ENCODE peak calls at places on chromosomes 4 and X, in five cellular contexts. P is ovary, M is body of pancreas, Z is HepG2, A is HCT116. E is an unnamed sample.

GRCh38 chr4:177375971-177376370 is 66.3 kb downstream of the AGA start:
- DNase-seq in A (no peak), Z (no peak), P (no peak), M (no peak), E (no peak)

GRCh38 chr4:157912212-157912611 is 260.6 kb downstream of the GASK1B start:
- DNase-seq in Z (no peak), P (no peak), M (no peak), A (no peak), E (no peak)

GRCh38 chr4:114911141-114911540 is 202.3 kb downstream of the NDST4 start:
- DNase-seq in Z (no peak), P (no peak), M (no peak), A (no peak), E (no peak)

GRCh38 chr4:182918791-182919302 is 1.7 kb upstream of the DCTD start:
- DNase-seq in A (no peak), P (no peak), M (no peak), Z (no peak), E (no peak)

GRCh38 chrX:66164470-66164869 is 423 bp downstream of the HEPH start:
- DNase-seq in P (no peak), A (no peak), Z (no peak), M (no peak), E (no peak)

GRCh38 chr4:24781999-24782745 is 13.2 kb upstream of the SOD3 start:
- DNase-seq in M (no peak), A (no peak), Z (no peak), P (no peak), E (no peak)

GRCh38 chr4:186898367-186898766 is 174.7 kb upstream of the FAT1 start:
- DNase-seq in Z (no peak), P (no peak), M (no peak), A (no peak), E (no peak)

GRCh38 chrX:135257469-135257868 is 5.6 kb downstream of the ETDA start:
- DNase-seq in M (no peak), A (no peak), P (no peak), Z (no peak), E (no peak)

GRCh38 chr4:3714642-3715001 is 51.6 kb upstream of the ADRA2C start:
- DNase-seq in Z (no peak), P (no peak), M (no peak), A (no peak), E (no peak)

GRCh38 chrX:154304901-154305300 is 9.3 kb downstream of the TKTL1 start:
- DNase-seq in Z (no peak), P (no peak), M (no peak), A (no peak), E (no peak)

GRCh38 chrX:149398027-149398426 is 107.1 kb downstream of the IDS start:
- DNase-seq in P (no peak), M (no peak), Z (no peak), A (no peak), E (no peak)

GRCh38 chr4:5039800-5040199 is 11.5 kb upstream of the STK32B start:
- DNase-seq in M (no peak), A (no peak), Z (no peak), P (no peak), E (peak)

GRCh38 chr4:153620352-153620751 is 63.7 kb upstream of the TLR2 start:
- DNase-seq in P (no peak), A (no peak), M (no peak), Z (no peak), E (no peak)

GRCh38 chrX:106249706-106250379 is 81.7 kb downstream of the PWWP3B start:
- DNase-seq in Z (no peak), A (no peak), M (no peak), P (peak), E (no peak)

GRCh38 chr4:2036866-2037265 is 22.3 kb upstream of the NAT8L start:
- DNase-seq in P (no peak), Z (no peak), A (no peak), M (no peak), E (no peak)

GRCh38 chr4:122711893-122712292 is 20.6 kb upstream of the BBS12 start:
- DNase-seq in P (no peak), Z (no peak), A (no peak), M (no peak), E (no peak)

GRCh38 chrX:102976793-102977495 is 39.9 kb downstream of the RAB40AL start:
- DNase-seq in A (peak), P (no peak), Z (no peak), M (peak), E (no peak)

GRCh38 chr4:143156853-143157252 is 27.9 kb upstream of the USP38 start:
- DNase-seq in Z (no peak), P (no peak), M (no peak), A (no peak), E (no peak)

GRCh38 chr4:2837904-2838496 is 5.6 kb upstream of the ADD1 start:
- DNase-seq in P (peak), M (no peak), Z (no peak), A (no peak), E (peak)

GRCh38 chr4:53116959-53117358 is 248.9 kb downstream of the SCFD2 start:
- DNase-seq in Z (no peak), M (no peak), A (no peak), P (no peak), E (no peak)

GRCh38 chr4:107453987-107454386 is 266.0 kb downstream of the PAPSS1 start:
- DNase-seq in A (no peak), Z (no peak), P (no peak), M (no peak), E (no peak)

GRCh38 chr4:160595646-160596045 is 1492.8 kb downstream of the RAPGEF2 start:
- DNase-seq in P (no peak), Z (no peak), A (no peak), M (no peak), E (no peak)

GRCh38 chr4:169282429-169283113 is 11.8 kb upstream of the SH3RF1 start:
- DNase-seq in P (no peak), A (no peak), M (no peak), Z (no peak), E (no peak)

GRCh38 chrX:22404297-22404696 is 131.6 kb downstream of the CBLL2 start:
- DNase-seq in M (no peak), P (no peak), Z (no peak), A (no peak), E (no peak)

GRCh38 chr4:141922224-141922623 is 285.8 kb downstream of the IL15 start:
- DNase-seq in A (no peak), Z (no peak), M (no peak), P (no peak), E (no peak)

GRCh38 chr4:141919648-141920047 is 283.3 kb downstream of the IL15 start:
- DNase-seq in A (no peak), M (no peak), P (no peak), Z (no peak), E (no peak)

GRCh38 chr4:141926414-141926813 is 290.0 kb downstream of the IL15 start:
- DNase-seq in Z (no peak), M (no peak), P (no peak), A (no peak), E (no peak)

GRCh38 chr4:141921293-141921692 is 284.9 kb downstream of the IL15 start:
- DNase-seq in Z (no peak), A (no peak), P (no peak), M (no peak), E (no peak)
- H3K4me3 ChIP-seq in Z (no peak), A (no peak), P (no peak), M (no peak), E (no peak)

GRCh38 chr4:6692379-6692778 is 1.3 kb upstream of the S100P start:
- DNase-seq in P (no peak), M (no peak), A (no peak), Z (no peak), E (no peak)

GRCh38 chr4:6695660-6696581 is 2.2 kb downstream of the S100P start:
- DNase-seq in Z (peak), M (no peak), P (no peak), A (no peak), E (no peak)

GRCh38 chr4:6694177-6694901 is 661 bp downstream of the S100P start:
- DNase-seq in Z (no peak), P (no peak), M (no peak), A (no peak), E (no peak)

GRCh38 chr4:6693274-6694176 is at the start of gene S100P:
- DNase-seq in P (no peak), A (no peak), M (no peak), Z (peak), E (no peak)

DNA sequence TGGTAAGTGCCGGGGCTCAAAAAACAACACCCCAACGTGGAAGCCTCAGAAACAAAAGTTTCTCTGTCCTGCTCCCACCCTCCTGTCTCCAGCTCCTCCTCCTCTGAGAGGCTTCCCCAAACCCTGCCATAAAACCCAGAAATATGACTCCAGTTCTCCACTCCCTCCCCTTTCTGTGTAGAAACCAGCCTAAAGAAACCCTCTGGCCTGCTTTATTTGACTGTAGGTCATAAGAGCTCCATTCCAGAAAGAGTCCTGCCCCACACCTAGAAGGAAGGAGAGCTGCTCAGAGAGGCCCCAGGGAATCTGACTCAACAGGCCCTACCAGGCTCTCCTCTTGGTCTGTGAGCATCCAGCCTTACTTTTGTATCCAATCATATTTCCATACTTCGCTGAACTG is 872 bp upstream of the S100P start:
- DNase-seq in A (no peak), M (no peak), Z (peak), P (no peak), E (no peak)
- TF ChIP-seq POLR2A in A (no peak), M (no peak), Z (no peak), P (no peak), E (no peak)

GRCh38 chr4:137529432-137529831 is 2.9 kb downstream of the PCDH18 start:
- DNase-seq in M (no peak), A (no peak), Z (no peak), P (no peak), E (no peak)

GRCh38 chr4:137532869-137533236 is 559 bp upstream of the PCDH18 start:
- DNase-seq in Z (no peak), P (no peak), A (no peak), M (no peak), E (no peak)

GRCh38 chr4:137531951-137532868 is at the start of gene PCDH18:
- DNase-seq in A (no peak), M (peak), P (peak), Z (no peak), E (peak)

GRCh38 chr4:137531121-137531520 is 1.2 kb downstream of the PCDH18 start:
- DNase-seq in M (no peak), Z (no peak), A (no peak), P (peak), E (no peak)

DNA sequence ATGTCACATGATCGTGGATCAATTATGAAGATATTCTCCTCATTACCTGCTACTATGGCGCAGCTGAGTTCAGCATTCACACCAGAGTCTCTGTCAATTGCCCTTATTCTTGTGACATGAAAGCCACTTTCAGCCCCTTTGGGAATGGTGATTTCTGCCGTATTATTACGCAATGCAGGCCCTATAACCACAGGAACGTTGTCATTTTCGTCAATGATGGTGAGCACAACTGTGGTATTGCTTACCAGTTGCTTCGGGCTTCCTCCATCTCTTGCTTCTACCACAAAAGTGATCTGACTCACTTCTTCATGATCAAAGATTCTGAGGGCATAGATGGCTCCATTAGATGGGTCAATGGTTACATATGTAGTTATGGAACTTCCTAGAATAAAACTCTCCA is 2.1 kb downstream of the PCDH18 start:
- DNase-seq in A (no peak), Z (no peak), P (no peak), M (no peak), E (no peak)
- H3K4me3 ChIP-seq in A (no peak), Z (no peak), P (peak), M (no peak), E (no peak)

DNA sequence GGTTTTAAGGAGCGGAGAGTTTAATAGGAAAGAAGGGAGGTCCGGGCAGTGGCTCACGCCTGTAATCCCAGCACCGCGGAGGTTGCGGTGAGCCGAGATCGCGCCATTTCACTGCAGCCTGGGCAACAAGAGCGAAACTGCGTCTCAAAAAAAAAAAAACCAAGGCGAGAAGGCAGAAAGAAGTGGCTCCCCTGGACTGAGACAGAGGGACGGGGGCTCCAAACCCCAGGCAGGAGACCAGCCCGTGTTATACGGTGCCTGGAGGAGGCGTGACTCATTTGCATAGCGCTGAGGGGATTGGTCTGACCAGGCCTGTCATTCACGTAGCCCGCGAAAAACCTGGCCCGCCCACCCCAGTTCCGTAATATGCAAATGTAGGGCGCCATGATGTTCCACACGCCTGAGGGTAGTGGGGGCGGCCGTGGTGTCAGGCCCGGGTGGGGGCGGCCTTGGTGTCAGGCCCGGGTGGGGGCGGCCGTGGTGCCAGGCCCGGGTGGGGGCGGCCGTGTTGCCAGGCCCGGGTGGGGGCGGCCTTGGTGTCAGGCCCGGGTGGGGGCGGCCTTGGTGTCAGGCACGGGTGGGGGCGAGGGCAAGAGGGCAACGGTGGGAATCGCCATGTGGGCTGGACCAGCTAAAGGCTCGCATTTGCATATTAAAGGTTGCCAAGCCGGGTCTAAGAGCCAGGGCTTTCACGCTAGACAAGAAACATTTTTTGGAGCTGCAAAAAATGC is 2.1 kb downstream of the PLCXD1 start:
- DNase-seq in A (peak), M (peak), Z (no peak), P (peak), E (peak)
- TF ChIP-seq POLR2A in A (no peak), M (peak), Z (no peak), P (no peak), E (no peak)

DNA sequence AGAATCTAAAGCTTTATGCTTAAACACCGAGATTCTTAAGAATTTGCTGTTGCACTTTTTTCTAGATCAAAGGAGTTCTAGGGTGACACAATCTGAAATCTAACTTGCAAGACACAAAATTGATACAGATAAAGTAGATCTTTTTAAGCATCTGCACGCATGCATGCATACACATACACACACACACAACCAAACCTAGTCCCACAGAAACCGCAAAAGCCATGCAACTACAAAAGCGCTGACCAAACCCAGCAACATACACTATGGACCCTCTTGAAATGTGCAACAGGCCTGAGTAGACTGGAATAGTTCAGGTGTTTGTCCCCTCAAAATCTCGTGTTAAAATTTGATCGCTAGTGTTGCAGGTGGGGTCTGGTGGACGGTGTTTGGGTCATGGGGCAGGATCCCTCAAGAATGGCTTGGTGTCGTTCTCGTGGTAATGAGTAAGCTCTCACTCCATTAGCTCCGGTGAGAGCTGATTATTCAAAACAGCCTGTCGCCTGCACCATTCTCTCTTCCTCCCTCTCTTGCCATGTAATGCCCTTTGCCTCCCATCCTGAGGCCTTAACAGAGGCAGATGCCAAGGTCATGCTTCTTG is 52.7 kb downstream of the IRF2 start:
- DNase-seq in P (no peak), A (no peak), Z (no peak), M (no peak), E (no peak)
- H3K4me3 ChIP-seq in P (no peak), A (no peak), Z (no peak), M (no peak), E (no peak)

GRCh38 chr4:109205186-109205585 is 97.3 kb downstream of the COL25A1 start:
- DNase-seq in A (no peak), M (no peak), Z (no peak), P (no peak), E (no peak)

GRCh38 chr4:109199585-109199984 is 102.9 kb downstream of the COL25A1 start:
- DNase-seq in A (no peak), P (no peak), Z (no peak), M (no peak), E (no peak)
- TF ChIP-seq POLR2A in A (no peak), P (no peak), Z (no peak), M (no peak), E (no peak)

DNA sequence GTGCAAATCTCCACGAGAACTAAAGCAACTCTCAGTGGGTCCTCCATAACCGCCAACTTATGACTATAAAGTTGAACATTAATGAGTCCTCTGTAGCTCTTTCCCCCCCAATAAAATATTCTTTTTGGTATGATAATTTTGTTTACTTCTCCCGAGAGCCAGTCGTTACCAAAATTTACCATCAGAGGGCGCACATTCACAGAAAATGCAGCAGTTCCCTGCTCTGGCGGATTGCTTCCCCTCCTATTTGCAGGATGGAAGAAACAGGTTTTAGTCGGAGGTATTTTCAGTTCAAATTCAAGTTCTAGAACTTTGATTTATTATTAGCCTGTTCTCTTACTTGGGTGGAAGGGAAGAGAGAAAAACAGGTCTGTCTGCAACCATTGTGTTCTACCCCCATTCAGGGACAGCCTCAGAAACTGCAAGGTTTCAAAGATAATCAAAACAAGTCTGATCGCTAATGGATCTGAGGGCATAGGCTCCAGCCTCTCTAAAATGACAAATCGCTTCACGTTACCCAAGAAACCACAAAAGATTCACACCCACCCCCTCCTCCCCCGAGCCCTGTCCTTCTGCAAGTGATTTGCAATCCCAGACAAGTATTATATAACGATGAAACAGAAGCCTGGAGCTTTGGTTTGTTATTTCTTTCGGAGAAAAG is 263.7 kb upstream of the RPS6KA3 start:
- DNase-seq in Z (peak), A (peak), P (peak), M (peak), E (peak)
- H3K4me3 ChIP-seq in Z (peak), A (no peak), P (no peak), M (no peak), E (no peak)